ENCODE peak calls at places on chromosomes 7 and 10, in six cellular contexts. O is esophagus squamous epithelium, G is hepatocyte, T is IMR-90, A is coronary artery, M is left ventricle myocardium inferior. K is an unnamed sample.

GRCh38 chr7:43649755-43650274 is 66.9 kb downstream of the STK17A start:
- DNase-seq in O (no peak), G (no peak), T (peak; percentile 50), A (no peak), M (no peak), K (peak; percentile 47)

GRCh38 chr7:132377043-132377442 is 199.2 kb downstream of the PLXNA4 start:
- DNase-seq in O (no peak), G (peak; percentile 50), T (no peak), A (no peak), M (no peak), K (no peak)

GRCh38 chr7:116177009-116177408 is 33.3 kb upstream of the TES start:
- DNase-seq in O (no peak), G (no peak), T (peak; percentile 90), A (no peak), M (no peak), K (peak; percentile 44)

GRCh38 chr7:151245360-151246160 is 2.9 kb downstream of the SMARCD3 start:
- DNase-seq in O (no peak), G (peak; percentile 83), T (no peak), A (no peak), M (no peak), K (no peak)

GRCh38 chr7:46955526-46955925 is 626.4 kb downstream of the TNS3 start:
- DNase-seq in O (no peak), G (no peak), T (no peak), A (no peak), M (no peak), K (no peak)

GRCh38 chr7:130356760-130357611 is 12.4 kb downstream of the CPA5 start:
- DNase-seq in O (no peak), G (peak; percentile 73), T (peak; percentile 91), A (peak; percentile 73), M (peak; percentile 30), K (peak; percentile 86)

GRCh38 chr7:130143986-130144618 is 61.1 kb downstream of the TMEM209 start:
- DNase-seq in O (no peak), G (peak; percentile 55), T (no peak), A (no peak), M (no peak), K (no peak)

GRCh38 chr10:18140957-18141888 is 999 bp downstream of the CACNB2 start:
- DNase-seq in O (no peak), G (no peak), T (no peak), A (no peak), M (no peak), K (no peak)

GRCh38 chr10:5043716-5044115 is 40.1 kb upstream of the AKR1C2 start:
- DNase-seq in O (no peak), G (no peak), T (no peak), A (no peak), M (no peak), K (no peak)

GRCh38 chr10:16521311-16522016 is at the start of gene C1QL3:
- DNase-seq in O (no peak), G (peak; percentile 53), T (peak; percentile 21), A (no peak), M (no peak), K (no peak)

GRCh38 chr10:70106958-70107791 is 25.4 kb downstream of the AIFM2 start:
- DNase-seq in O (no peak), G (no peak), T (no peak), A (no peak), M (no peak), K (no peak)

GRCh38 chr10:113517165-113517892 is 35.5 kb upstream of the HABP2 start:
- DNase-seq in O (no peak), G (no peak), T (no peak), A (no peak), M (no peak), K (no peak)

GRCh38 chr10:92567952-92568600 is 5.8 kb downstream of the IDE start:
- DNase-seq in O (no peak), G (peak; percentile 9), T (peak; percentile 72), A (no peak), M (no peak), K (peak; percentile 71)

GRCh38 chr10:2619472-2619871 is 447.9 kb upstream of the PFKP start:
- DNase-seq in O (no peak), G (peak; percentile 28), T (no peak), A (no peak), M (no peak), K (peak; percentile 17)

GRCh38 chr10:132264966-132265877 is 42.5 kb downstream of the STK32C start:
- DNase-seq in O (no peak), G (peak; percentile 39), T (peak; percentile 44), A (no peak), M (no peak), K (no peak)

GRCh38 chr10:79484476-79484875 is 27.9 kb upstream of the EIF5AL1 start:
- DNase-seq in O (no peak), G (no peak), T (no peak), A (no peak), M (no peak), K (no peak)

GRCh38 chr7:2281556-2281955 is 32.7 kb downstream of the SNX8 start:
- DNase-seq in O (no peak), G (no peak), T (peak; percentile 55), A (no peak), M (peak; percentile 22), K (no peak)

GRCh38 chr7:131604841-131605279 is 48.4 kb upstream of the PODXL start:
- DNase-seq in O (no peak), G (no peak), T (peak; percentile 77), A (no peak), M (no peak), K (peak; percentile 30)

GRCh38 chr10:5089869-5090268 is 4.3 kb upstream of the AKR1C3 start:
- DNase-seq in O (no peak), G (no peak), T (peak; percentile 28), A (no peak), M (no peak), K (no peak)

GRCh38 chr7:48637382-48637781 is 287.0 kb upstream of the CDC14C start:
- DNase-seq in O (no peak), G (no peak), T (no peak), A (no peak), M (no peak), K (no peak)

GRCh38 chr7:76155938-76156337 is 45.8 kb upstream of the SRRM3 start:
- DNase-seq in O (no peak), G (peak; percentile 37), T (peak; percentile 56), A (no peak), M (peak; percentile 46), K (no peak)

GRCh38 chr10:19576576-19576975 is 239.7 kb upstream of the PLXDC2 start:
- DNase-seq in O (no peak), G (no peak), T (no peak), A (no peak), M (no peak), K (no peak)

GRCh38 chr10:6542999-6543430 is 37.1 kb downstream of the PRKCQ start:
- DNase-seq in O (no peak), G (no peak), T (no peak), A (no peak), M (no peak), K (no peak)

GRCh38 chr7:125061776-125062397 is 132.3 kb upstream of the POT1 start:
- DNase-seq in O (no peak), G (peak; percentile 14), T (peak; percentile 41), A (no peak), M (no peak), K (peak; percentile 27)

DNA sequence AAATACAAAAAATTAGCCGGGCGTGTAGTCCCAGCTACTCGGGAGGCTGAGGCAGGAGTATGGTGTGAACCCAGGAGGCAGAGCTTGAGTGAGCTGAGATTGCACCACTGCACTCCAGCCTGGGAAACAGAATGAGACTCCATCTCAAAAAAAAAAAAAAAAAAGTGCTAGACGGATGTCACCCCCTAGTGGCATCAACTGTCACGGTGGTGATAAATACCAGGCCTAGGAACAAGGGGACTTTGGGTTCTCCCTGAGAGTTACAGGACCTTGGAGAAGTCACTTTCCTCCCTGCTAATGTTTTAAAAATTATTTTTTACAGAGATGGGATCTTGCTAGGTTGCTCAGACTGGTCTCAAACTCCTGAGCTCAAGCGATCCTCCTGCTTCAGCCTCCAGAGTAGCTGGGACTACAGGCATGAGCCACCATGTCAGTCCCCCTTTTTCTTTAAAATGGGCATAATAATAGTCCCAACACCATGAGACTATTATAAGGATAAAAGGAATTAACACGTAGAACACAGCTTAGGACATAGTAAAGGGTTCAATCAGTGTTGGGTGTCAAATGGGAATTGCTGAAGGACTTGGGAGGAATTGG is 2.6 kb upstream of the TMEM130 start:
- DNase-seq in O (no peak), G (no peak), T (no peak), A (peak; percentile 9), M (no peak), K (no peak)
- TF ChIP-seq CTCF in O (no peak), G (peak; percentile 16), T (peak; percentile 23), A (no peak), M (no peak), K (peak; percentile 2)

DNA sequence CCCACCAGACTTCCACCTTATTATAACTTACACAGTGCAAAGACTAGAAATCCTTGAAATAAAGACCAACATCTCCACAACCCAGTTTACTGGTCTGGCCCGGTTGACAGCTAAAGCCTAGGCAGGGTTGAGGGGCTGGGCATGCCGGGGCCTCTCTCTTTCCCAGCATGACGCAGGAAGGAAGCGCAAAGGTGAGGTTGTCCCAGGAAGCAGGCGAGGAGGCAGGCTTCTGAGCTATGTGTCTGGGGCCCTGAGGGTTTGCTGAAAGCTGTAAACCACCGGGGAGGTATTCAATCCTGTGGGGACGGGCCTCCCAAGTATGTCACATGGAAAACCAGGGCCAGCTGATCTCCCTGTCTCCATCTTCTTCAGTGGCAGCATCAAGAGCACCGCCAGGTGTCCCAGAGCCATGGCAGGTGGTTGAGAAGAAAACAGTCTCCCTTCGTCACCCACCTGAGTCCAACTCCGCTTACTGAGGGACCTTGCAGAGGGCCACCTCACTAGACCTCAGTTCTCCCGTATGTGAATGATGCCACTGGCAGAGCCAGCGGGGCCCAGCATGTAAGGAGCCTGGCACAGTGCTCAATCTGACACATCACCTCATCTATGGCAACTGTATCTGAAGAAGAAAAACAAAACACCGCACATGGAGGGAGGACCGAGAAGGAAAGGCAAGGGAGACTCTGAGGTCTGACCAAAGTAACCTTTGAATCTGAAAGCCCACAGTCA is 49.5 kb downstream of the FAM53B start:
- DNase-seq in O (no peak), G (no peak), T (no peak), A (no peak), M (no peak), K (no peak)
- H3K27ac ChIP-seq in O (no peak overlapping the region), G (peak overlapping the region; percentile 20), T (no peak overlapping the region), A (no peak overlapping the region), M (peak overlapping the region; percentile 92), K (peak overlapping the region; percentile 20)

GRCh38 chr10:124534821-124535601 is 73.4 kb downstream of the LHPP start:
- DNase-seq in O (no peak), G (no peak), T (no peak), A (no peak), M (no peak), K (no peak)

GRCh38 chr10:124532788-124533187 is 71.2 kb downstream of the LHPP start:
- DNase-seq in O (no peak), G (no peak), T (no peak), A (no peak), M (no peak), K (no peak)

GRCh38 chr10:124533266-124533665 is 71.6 kb downstream of the LHPP start:
- DNase-seq in O (no peak), G (no peak), T (no peak), A (no peak), M (no peak), K (no peak)

GRCh38 chr10:124535731-124536495 is 74.3 kb downstream of the LHPP start:
- DNase-seq in O (no peak), G (no peak), T (no peak), A (no peak), M (no peak), K (no peak)

GRCh38 chr10:124534231-124534798 is 72.7 kb downstream of the LHPP start:
- DNase-seq in O (no peak), G (no peak), T (no peak), A (no peak), M (peak; percentile 52), K (no peak)
- TF ChIP-seq CTCF in O (peak; percentile 60), G (peak; percentile 44), T (peak; percentile 20), A (no peak), M (peak; percentile 55), K (no peak)

GRCh38 chr7:372939-373791 is 83.2 kb downstream of the FOXL3 start:
- DNase-seq in O (no peak), G (peak; percentile 80), T (no peak), A (no peak), M (peak; percentile 7), K (no peak)
- H3K27ac ChIP-seq in O (no peak overlapping the region), G (peak overlapping the region; percentile 95), T (no peak overlapping the region), A (no peak overlapping the region), M (no peak overlapping the region), K (peak overlapping the region; percentile 36)